ENCODE peak calls at places on chromosomes 12 and 14, in five cellular contexts. E is psoas muscle, P is dorsolateral prefrontal cortex, U is SK-N-SH, M is kidney epithelial cell. K is an unnamed sample.

GRCh38 chr12:5739862-5740370 is 205.1 kb downstream of the ANO2 start:
- DNase-seq in E (no peak), P (no peak), U (no peak), M (no peak), K (no peak)

GRCh38 chr12:69007166-69007857 is 74.3 kb upstream of the CPM start:
- DNase-seq in E (no peak), P (no peak), U (no peak), M (peak; percentile 48), K (no peak)

GRCh38 chr14:89507926-89508460 is 91.0 kb upstream of the FOXN3 start:
- DNase-seq in E (no peak), P (no peak), U (no peak), M (peak; percentile 42), K (no peak)

GRCh38 chr12:132904718-132905328 is 17.4 kb upstream of the CHFR start:
- DNase-seq in E (peak; percentile 90), P (peak; percentile 63), U (peak; percentile 75), M (no peak), K (peak; percentile 79)

GRCh38 chr14:56666716-56667115 is 87.1 kb downstream of the TMEM260 start:
- DNase-seq in E (no peak), P (no peak), U (no peak), M (peak; percentile 61), K (no peak)

GRCh38 chr12:28683371-28683770 is 465.7 kb upstream of the FAR2 start:
- DNase-seq in E (no peak), P (no peak), U (no peak), M (no peak), K (no peak)

GRCh38 chr12:50505386-50505827 is 622 bp downstream of the DIP2B start:
- DNase-seq in E (peak; percentile 58), P (no peak), U (peak; percentile 64), M (no peak), K (peak; percentile 22)

GRCh38 chr12:57797938-57798337 is 15.4 kb downstream of the TSFM start:
- DNase-seq in E (no peak), P (no peak), U (no peak), M (no peak), K (no peak)

GRCh38 chr14:94451826-94452225 is 774 bp downstream of the SERPINA11 start:
- DNase-seq in E (no peak), P (no peak), U (no peak), M (no peak), K (no peak)

GRCh38 chr12:79083181-79083580 is 218.6 kb downstream of the SYT1 start:
- DNase-seq in E (no peak), P (no peak), U (no peak), M (no peak), K (no peak)

GRCh38 chr12:71426648-71427047 is 12.9 kb upstream of the LGR5 start:
- DNase-seq in E (no peak), P (no peak), U (no peak), M (no peak), K (no peak)

GRCh38 chr14:50951032-50951431 is 6.7 kb upstream of the PYGL start:
- DNase-seq in E (no peak), P (no peak), U (no peak), M (no peak), K (no peak)

GRCh38 chr14:75461755-75462349 is 34.0 kb downstream of the JDP2 start:
- DNase-seq in E (no peak), P (no peak), U (no peak), M (no peak), K (no peak)

GRCh38 chr14:51638071-51638944 is 13.4 kb upstream of the FRMD6 start:
- DNase-seq in E (no peak), P (no peak), U (no peak), M (no peak), K (no peak)

GRCh38 chr12:130132831-130133635 is 29.2 kb upstream of the FZD10 start:
- DNase-seq in E (peak; percentile 29), P (no peak), U (no peak), M (no peak), K (no peak)
- H3K27me3 ChIP-seq in E (peaks cover 4% of the 10 kb centered on the region), P (no peaks in the 10 kb centered on the region), U (no peaks in the 10 kb centered on the region), M (no peaks in the 10 kb centered on the region), K (peaks cover 26% of the 10 kb centered on the region)

GRCh38 chr12:19614601-19615442 is 175.5 kb downstream of the AEBP2 start:
- DNase-seq in E (no peak), P (no peak), U (no peak), M (no peak), K (no peak)

GRCh38 chr12:19624000-19624399 is 184.7 kb downstream of the AEBP2 start:
- DNase-seq in E (no peak), P (no peak), U (no peak), M (no peak), K (no peak)

GRCh38 chr12:19624401-19624930 is 185.2 kb downstream of the AEBP2 start:
- DNase-seq in E (no peak), P (no peak), U (no peak), M (no peak), K (no peak)

GRCh38 chr12:19616781-19617180 is 177.5 kb downstream of the AEBP2 start:
- DNase-seq in E (no peak), P (no peak), U (no peak), M (no peak), K (no peak)

DNA sequence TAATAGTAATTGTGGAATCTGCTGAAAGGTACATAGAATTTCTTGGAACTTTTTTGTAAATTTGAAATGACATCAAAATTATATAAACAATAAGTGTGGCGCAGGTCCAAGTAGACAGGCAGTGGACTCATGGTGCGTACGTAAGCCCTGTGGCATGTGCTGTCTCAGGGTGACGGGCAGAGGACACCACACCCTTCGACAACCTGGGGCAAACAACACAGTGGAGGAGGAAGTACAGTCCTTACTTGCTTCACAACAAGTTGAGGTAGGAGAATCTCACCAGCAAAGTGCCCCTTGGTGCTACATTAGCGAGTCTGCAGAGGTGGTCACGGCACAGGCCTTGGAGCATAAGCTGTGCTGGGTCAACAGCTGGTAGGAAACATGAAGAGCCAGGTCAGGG is 180.9 kb downstream of the AEBP2 start:
- DNase-seq in E (no peak), P (no peak), U (no peak), M (no peak), K (no peak)
- H3K4me3 ChIP-seq in E (no peak overlapping the region), P (no peak overlapping the region), U (no peak overlapping the region), M (no peak overlapping the region), K (no peak overlapping the region)

DNA sequence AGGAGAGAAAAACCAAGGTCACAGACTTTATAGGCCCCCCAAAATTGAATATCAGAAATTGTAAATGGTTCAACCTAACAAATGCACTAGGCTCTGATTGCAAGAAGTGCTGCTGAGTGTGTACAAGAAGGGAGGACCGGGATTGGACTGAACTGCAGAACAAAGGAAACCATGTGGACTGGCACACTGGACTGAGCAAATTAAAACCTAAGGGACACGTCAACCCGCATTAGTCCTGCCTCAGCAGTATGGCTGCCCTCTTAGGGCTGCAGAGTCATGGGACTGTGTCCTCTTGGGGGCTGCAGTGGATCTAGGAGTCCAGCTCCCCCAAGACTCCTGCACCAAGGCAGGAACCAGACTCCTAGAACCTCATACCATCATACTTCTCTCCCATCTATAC is 872 bp upstream of the CISTR start:
- DNase-seq in E (no peak), P (no peak), U (no peak), M (no peak), K (no peak)
- H3K27me3 ChIP-seq in E (peaks cover 47% of the 10 kb centered on the region), P (no peaks in the 10 kb centered on the region), U (peaks cover 87% of the 10 kb centered on the region), M (peaks cover 89% of the 10 kb centered on the region), K (peaks cover 78% of the 10 kb centered on the region)

GRCh38 chr12:121533391-121534090 is 47.3 kb downstream of the KDM2B start:
- DNase-seq in E (no peak), P (no peak), U (no peak), M (no peak), K (no peak)
- H3K4me3 ChIP-seq in E (no peak overlapping the region), P (no peak overlapping the region), U (no peak overlapping the region), M (no peak overlapping the region), K (no peak overlapping the region)

GRCh38 chr12:114400925-114401324 is 5.0 kb downstream of the TBX5 start:
- DNase-seq in E (no peak), P (no peak), U (no peak), M (no peak), K (no peak)

GRCh38 chr12:114397978-114398881 is 7.7 kb downstream of the TBX5 start:
- DNase-seq in E (no peak), P (no peak), U (no peak), M (no peak), K (no peak)

GRCh38 chr12:114401346-114402320 is 4.3 kb downstream of the TBX5 start:
- DNase-seq in E (no peak), P (no peak), U (no peak), M (no peak), K (no peak)

GRCh38 chr12:114400395-114400794 is 5.5 kb downstream of the TBX5 start:
- DNase-seq in E (no peak), P (no peak), U (no peak), M (no peak), K (no peak)

DNA sequence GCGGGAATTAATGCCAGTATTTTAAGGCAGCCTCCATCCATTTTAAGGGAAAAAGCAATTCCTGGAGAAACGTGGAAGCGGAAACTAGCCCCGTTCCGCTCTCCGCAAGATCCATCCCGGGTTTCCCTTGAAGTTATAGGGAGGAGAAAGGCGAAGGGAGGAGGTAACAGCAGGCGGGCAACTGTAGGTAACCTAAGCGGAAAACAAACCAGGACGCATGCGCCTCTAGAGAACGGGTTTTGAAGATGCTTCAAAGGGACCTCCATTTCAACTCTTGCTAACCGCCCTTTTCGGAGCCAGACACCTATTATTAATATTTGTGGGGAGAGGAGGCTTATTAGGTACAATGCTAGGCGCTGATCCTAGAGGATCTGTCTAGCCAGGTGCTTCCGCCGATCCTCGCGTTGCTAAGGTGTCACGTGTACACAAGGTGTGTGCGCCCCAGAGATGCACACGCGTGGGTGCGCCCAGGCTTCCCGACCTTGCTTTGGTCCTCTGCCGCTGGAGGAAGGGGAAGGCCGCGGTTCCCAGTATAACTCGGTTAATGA is 6.2 kb downstream of the TBX5 start:
- DNase-seq in E (no peak), P (no peak), U (peak; percentile 61), M (no peak), K (no peak)
- H3K27me3 ChIP-seq in E (peaks cover 98% of the 10 kb centered on the region), P (peaks cover 100% of the 10 kb centered on the region), U (peaks cover 91% of the 10 kb centered on the region), M (peaks cover 81% of the 10 kb centered on the region), K (peaks cover 100% of the 10 kb centered on the region)

K was measured in BE2C.